ENCODE peak calls at places on chromosomes 16 and 17, in eight cellular contexts. O, C, A, Z, Y, T, X and J are unnamed samples.

GRCh38 chr17:57557793-57558681 is 187.1 kb downstream of the CCDC182 start:
- DNase-seq in Z (no peak), T (peak; percentile 28), X (peak; percentile 86), C (no peak), A (no peak), O (peak; percentile 83), Y (no peak), J (peak; percentile 91)

GRCh38 chr17:43471801-43472200 is 12.0 kb upstream of the DHX8 start:
- DNase-seq in A (no peak), C (no peak), T (no peak), O (peak; percentile 13), Y (no peak), X (peak; percentile 49), Z (no peak), J (peak; percentile 50)

GRCh38 chr16:89013111-89013510 is 36.1 kb upstream of the CBFA2T3 start:
- DNase-seq in T (no peak), A (no peak), X (no peak), Z (no peak), C (no peak), Y (no peak), O (no peak), J (no peak)

GRCh38 chr17:57115377-57115776 is 30.3 kb downstream of the AKAP1 start:
- DNase-seq in Z (no peak), O (no peak), Y (no peak), T (no peak), X (no peak), C (no peak), A (no peak), J (peak; percentile 63)

GRCh38 chr16:27748868-27749546 is 199.1 kb downstream of the KATNIP start:
- DNase-seq in Y (peak; percentile 87), X (peak; percentile 93), A (peak; percentile 91), Z (no peak), T (peak; percentile 37), C (no peak), O (peak; percentile 78), J (peak; percentile 91)

GRCh38 chr17:55411463-55411855 is 10.2 kb downstream of the MMD start:
- DNase-seq in T (no peak), O (no peak), Y (no peak), X (no peak), Z (no peak), C (no peak), A (no peak), J (no peak)

GRCh38 chr17:1643999-1644492 is 1.5 kb downstream of the SCARF1 start:
- DNase-seq in A (no peak), Z (no peak), X (peak; percentile 48), T (no peak), O (no peak), Y (no peak), C (no peak), J (no peak)

GRCh38 chr17:21233581-21234337 is 19.5 kb downstream of the NATD1 start:
- DNase-seq in Y (no peak), C (no peak), A (no peak), O (no peak), X (no peak), Z (no peak), T (no peak), J (no peak)

GRCh38 chr16:14405611-14406537 is 224.2 kb downstream of the PARN start:
- DNase-seq in X (no peak), T (peak; percentile 59), Z (peak; percentile 12), C (no peak), Y (no peak), A (peak; percentile 90), O (no peak), J (no peak)

GRCh38 chr17:75325827-75326586 is 36.8 kb upstream of the SLC25A19 start:
- DNase-seq in A (no peak), Z (no peak), Y (no peak), T (no peak), O (peak; percentile 36), X (peak; percentile 82), C (no peak), J (peak; percentile 33)

GRCh38 chr17:45584092-45585036 is 93.8 kb upstream of the PLEKHM1 start:
- DNase-seq in Z (peak; percentile 63), O (peak; percentile 53), Y (peak; percentile 17), A (peak; percentile 81), X (peak; percentile 67), C (peak; percentile 80), T (peak; percentile 80), J (peak; percentile 3)

GRCh38 chr16:2988590-2989099 is 8.4 kb upstream of the PKMYT1 start:
- DNase-seq in Z (no peak), X (no peak), Y (no peak), C (no peak), A (peak; percentile 40), O (no peak), T (no peak), J (no peak)

GRCh38 chr16:27781195-27781524 is 231.2 kb downstream of the KATNIP start:
- DNase-seq in C (no peak), T (no peak), A (no peak), Z (no peak), O (peak; percentile 12), Y (no peak), X (no peak), J (peak; percentile 19)